ENCODE peak calls at places on chromosomes 2 and 18, in four cellular contexts. K is HEK293T, M is myocyte, V is midbrain. W is an unnamed sample.

GRCh38 chr18:48290162-48290926 is 118.8 kb downstream of the ZBTB7C start:
- DNase-seq in K (no peak), M (no peak), V (no peak), W (no peak)

GRCh38 chr2:42031281-42031680 is 16.5 kb upstream of the PKDCC start:
- DNase-seq in K (no peak), M (no peak), V (no peak), W (no peak)

GRCh38 chr2:238169021-238169707 is 10.4 kb downstream of the ERFE start:
- DNase-seq in K (no peak), M (peak; percentile 45), V (no peak), W (no peak)

GRCh38 chr2:177998006-177998405 is 74.6 kb downstream of the PDE11A start:
- DNase-seq in K (no peak), M (peak; percentile 9), V (no peak), W (no peak)

GRCh38 chr2:113768770-113769169 is 12.3 kb upstream of the SLC35F5 start:
- DNase-seq in K (no peak), M (no peak), V (no peak), W (no peak)

GRCh38 chr18:58446661-58447060 is 182.2 kb downstream of the ALPK2 start:
- DNase-seq in K (no peak), M (peak; percentile 54), V (no peak), W (no peak)

GRCh38 chr2:35973132-35973736 is 382.3 kb upstream of the CRIM1 start:
- DNase-seq in K (peak; percentile 12), M (no peak), V (peak; percentile 13), W (no peak)

GRCh38 chr2:205077159-205077558 is 531.9 kb downstream of the PARD3B start:
- DNase-seq in K (no peak), M (no peak), V (no peak), W (no peak)

GRCh38 chr2:105317937-105318336 is 11.6 kb downstream of the TGFBRAP1 start:
- DNase-seq in K (no peak), M (no peak), V (no peak), W (no peak)

GRCh38 chr2:6650311-6650710 is 215.4 kb downstream of the CMPK2 start:
- DNase-seq in K (no peak), M (no peak), V (peak; percentile 49), W (peak; percentile 63)

GRCh38 chr18:9719421-9719981 is 11.4 kb downstream of the RAB31 start:
- DNase-seq in K (no peak), M (peak; percentile 65), V (peak; percentile 30), W (peak; percentile 80)

GRCh38 chr2:216774620-216775019 is 79.3 kb upstream of the IGFBP5 start:
- DNase-seq in K (no peak), M (peak; percentile 99), V (no peak), W (no peak)

GRCh38 chr2:176115883-176116813 is at the start of gene HOXD10:
- DNase-seq in K (no peak), M (no peak), V (no peak), W (no peak)

GRCh38 chr2:96180002-96180401 is 28.6 kb downstream of the STARD7 start:
- DNase-seq in K (no peak), M (no peak), V (no peak), W (no peak)

GRCh38 chr2:66862871-66863650 is 428.1 kb downstream of the MEIS1 start:
- DNase-seq in K (no peak), M (peak; percentile 53), V (no peak), W (no peak)

GRCh38 chr2:35347561-35347960 is 1008.0 kb upstream of the CRIM1 start:
- DNase-seq in K (no peak), M (no peak), V (no peak), W (no peak)

GRCh38 chr2:223747392-223748042 is 89.9 kb downstream of the AP1S3 start:
- DNase-seq in K (no peak), M (no peak), V (no peak), W (no peak)

GRCh38 chr2:86441789-86442641 is 844 bp downstream of the KDM3A start:
- DNase-seq in K (peak; percentile 22), M (peak; percentile 73), V (peak; percentile 44), W (peak; percentile 42)

GRCh38 chr2:240033330-240033678 is 3.1 kb upstream of the OR6B2 start:
- DNase-seq in K (no peak), M (no peak), V (no peak), W (no peak)

GRCh38 chr2:38498039-38498438 is 104.7 kb downstream of the HNRNPLL start:
- DNase-seq in K (no peak), M (no peak), V (no peak), W (no peak)

GRCh38 chr2:236941551-236941950 is 144.1 kb upstream of the COPS8 start:
- DNase-seq in K (no peak), M (no peak), V (no peak), W (no peak)

GRCh38 chr18:22977847-22978701 is 44.9 kb downstream of the RBBP8 start:
- DNase-seq in K (no peak), M (peak; percentile 54), V (no peak), W (peak; percentile 24)

GRCh38 chr2:112621792-112622527 is 23.8 kb upstream of the SLC20A1 start:
- DNase-seq in K (no peak), M (no peak), V (no peak), W (no peak)

GRCh38 chr18:3135536-3135935 is 84.2 kb downstream of the MYOM1 start:
- DNase-seq in K (no peak), M (no peak), V (peak; percentile 41), W (peak; percentile 8)

GRCh38 chr2:78521938-78522337 is 503.6 kb upstream of the REG3G start:
- DNase-seq in K (no peak), M (no peak), V (no peak), W (no peak)

GRCh38 chr18:72041313-72042032 is 502.7 kb downstream of the CBLN2 start:
- DNase-seq in K (no peak), M (no peak), V (no peak), W (no peak)

GRCh38 chr2:227414846-227415245 is 27.1 kb upstream of the SCYGR1 start:
- DNase-seq in K (no peak), M (peak; percentile 81), V (no peak), W (no peak)

GRCh38 chr18:73742959-73743358 is 404.7 kb downstream of the FBXO15 start:
- DNase-seq in K (no peak), M (no peak), V (no peak), W (no peak)

GRCh38 chr2:105595536-105595935 is 149.2 kb upstream of the NCK2 start:
- DNase-seq in K (no peak), M (peak; percentile 3), V (no peak), W (no peak)

GRCh38 chr2:19226871-19227270 is 131.6 kb downstream of the OSR1 start:
- DNase-seq in K (no peak), M (no peak), V (no peak), W (peak; percentile 31)

GRCh38 chr2:88303865-88304264 is 133.7 kb downstream of the THNSL2 start:
- DNase-seq in K (no peak), M (no peak), V (no peak), W (no peak)

W was measured in putamen.